ENCODE peak calls at places on chromosomes 7 and 10, in four cellular contexts. W is GM12878, C is A549, E is K562. P is an unnamed sample.

GRCh38 chr7:116210345-116211005 is at the start of gene TES:
- DNase-seq in C (peak; percentile 83), E (peak; percentile 95), W (no peak), P (peak; percentile 29)

GRCh38 chr10:19941206-19941880 is 125.1 kb downstream of the PLXDC2 start:
- DNase-seq in E (no peak), C (no peak), W (no peak), P (no peak)

GRCh38 chr7:87016606-87017005 is 42.8 kb downstream of the ELAPOR2 start:
- DNase-seq in C (no peak), W (no peak), E (no peak), P (peak; percentile 5)

GRCh38 chr7:22801907-22802306 is 20.7 kb downstream of the TOMM7 start:
- DNase-seq in E (no peak), C (no peak), W (no peak), P (peak; percentile 32)

GRCh38 chr7:50208335-50208982 is 96.1 kb upstream of the IKZF1 start:
- DNase-seq in W (no peak), E (no peak), C (no peak), P (no peak)

GRCh38 chr10:11407939-11408338 is 203.5 kb downstream of the USP6NL start:
- DNase-seq in W (no peak), C (no peak), E (no peak), P (no peak)

GRCh38 chr7:73983437-73984164 is 44.4 kb upstream of the ELN start:
- DNase-seq in C (no peak), E (no peak), W (no peak), P (no peak)

GRCh38 chr7:99129001-99129400 is 14.9 kb downstream of the SMURF1 start:
- DNase-seq in W (no peak), E (no peak), C (no peak), P (no peak)

GRCh38 chr10:375885-376505 is 240.7 kb downstream of the ZMYND11 start:
- DNase-seq in E (no peak), C (no peak), W (no peak), P (no peak)

GRCh38 chr10:103605359-103606156 is 112.1 kb downstream of the NEURL1 start:
- DNase-seq in C (peak; percentile 55), E (peak; percentile 65), W (no peak), P (peak; percentile 33)

GRCh38 chr7:104005197-104005596 is 15.7 kb upstream of the RELN start:
- DNase-seq in E (no peak), W (no peak), C (no peak), P (no peak)

GRCh38 chr10:123858039-123858740 is 33.4 kb downstream of the CPXM2 start:
- DNase-seq in C (no peak), E (no peak), W (no peak), P (no peak)

GRCh38 chr7:123635551-123636359 is 19.9 kb upstream of the LMOD2 start:
- DNase-seq in C (peak; percentile 39), W (no peak), E (peak; percentile 40), P (peak; percentile 5)

GRCh38 chr7:142432386-142432785 is 174.5 kb upstream of the PRSS58 start:
- DNase-seq in W (no peak), C (no peak), E (no peak), P (no peak)

GRCh38 chr10:29415876-29416275 is 127.0 kb downstream of the LYZL1 start:
- DNase-seq in W (no peak), C (no peak), E (no peak), P (no peak)

GRCh38 chr10:24912214-24912613 is 40.2 kb downstream of the PRTFDC1 start:
- DNase-seq in E (no peak), C (no peak), W (no peak), P (no peak)

GRCh38 chr10:101238732-101239105 is 9.5 kb upstream of the LBX1 start:
- DNase-seq in E (peak; percentile 41), C (no peak), W (no peak), P (no peak)

GRCh38 chr10:1376384-1376945 is 320.3 kb downstream of the WDR37 start:
- DNase-seq in W (no peak), C (no peak), E (no peak), P (no peak)

GRCh38 chr10:35928760-35929159 is 286.7 kb upstream of the FZD8 start:
- DNase-seq in E (no peak), C (no peak), W (no peak), P (no peak)

DNA sequence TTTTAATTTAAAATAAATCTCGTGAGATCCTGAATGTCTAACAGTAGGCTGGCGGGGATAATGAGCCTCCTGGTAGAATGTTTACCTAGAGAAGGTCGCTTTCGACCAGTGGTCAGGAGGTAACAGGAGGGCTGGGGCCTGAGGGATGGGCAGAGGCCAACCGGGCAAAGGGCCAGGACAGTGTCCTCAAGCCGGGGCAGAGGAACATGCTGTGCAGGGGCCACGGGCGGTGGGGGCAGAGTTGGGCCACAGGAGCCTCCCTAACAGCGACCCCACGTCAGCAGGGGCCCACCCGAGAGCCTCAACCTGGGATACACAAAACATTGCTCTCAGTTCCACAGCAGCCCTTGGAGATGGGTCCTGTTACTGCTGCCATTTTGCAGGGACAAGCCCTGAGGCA is 14.5 kb downstream of the CFAP46 start:
- DNase-seq in E (no peak), C (no peak), W (no peak), P (no peak)
- TF ChIP-seq ESRRA in E (no peak), C (no peak), W (no peak), P (no peak)

GRCh38 chr10:125006921-125007391 is 65.0 kb downstream of the ZRANB1 start:
- DNase-seq in C (no peak), W (no peak), E (no peak), P (no peak)
- TF ChIP-seq RFX5 in C (no peak), W (no peak), E (no peak), P (no peak)

GRCh38 chr10:14240253-14241189 is 90.2 kb downstream of the FRMD4A start:
- DNase-seq in W (no peak), E (no peak), C (peak; percentile 11), P (no peak)

GRCh38 chr10:14244801-14245211 is 85.9 kb downstream of the FRMD4A start:
- DNase-seq in W (no peak), C (peak; percentile 28), E (no peak), P (no peak)

GRCh38 chr10:14244147-14244546 is 86.6 kb downstream of the FRMD4A start:
- DNase-seq in W (no peak), C (peak; percentile 12), E (no peak), P (no peak)

GRCh38 chr10:14236341-14236740 is 94.4 kb downstream of the FRMD4A start:
- DNase-seq in C (no peak), E (no peak), W (no peak), P (no peak)

DNA sequence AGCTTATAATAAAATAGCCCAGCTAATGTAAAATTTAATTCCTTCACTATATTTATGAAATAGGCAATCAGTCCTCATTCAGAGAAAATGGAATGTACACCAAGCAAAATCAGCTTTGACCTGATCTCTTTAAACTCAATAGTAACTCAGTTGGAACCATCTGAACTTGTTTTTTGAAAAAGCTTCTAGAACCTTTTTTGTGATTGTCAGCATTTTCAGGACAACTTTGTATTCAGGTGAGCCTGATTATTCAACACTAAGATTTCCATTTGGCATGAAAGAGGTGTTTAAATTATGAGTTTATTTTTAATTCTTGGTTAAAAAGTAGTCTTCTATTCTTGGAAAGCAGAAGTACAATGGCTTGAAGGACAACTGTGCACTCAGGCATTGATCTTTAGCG is 89.5 kb downstream of the FRMD4A start:
- DNase-seq in W (no peak), E (no peak), C (no peak), P (no peak)
- TF ChIP-seq MAX in W (no peak), E (no peak), C (no peak), P (no peak)

GRCh38 chr7:149291036-149291835 is 29.2 kb downstream of the ZNF783 start:
- DNase-seq in C (no peak), E (no peak), W (no peak), P (no peak)
- TF ChIP-seq ESRRA in C (no peak), E (no peak), W (no peak), P (no peak)

GRCh38 chr7:15464762-15465144 is 97.1 kb downstream of the AGMO start:
- DNase-seq in W (no peak), E (no peak), C (no peak), P (no peak)
- TF ChIP-seq RFX5 in W (no peak), E (no peak), C (no peak), P (no peak)

DNA sequence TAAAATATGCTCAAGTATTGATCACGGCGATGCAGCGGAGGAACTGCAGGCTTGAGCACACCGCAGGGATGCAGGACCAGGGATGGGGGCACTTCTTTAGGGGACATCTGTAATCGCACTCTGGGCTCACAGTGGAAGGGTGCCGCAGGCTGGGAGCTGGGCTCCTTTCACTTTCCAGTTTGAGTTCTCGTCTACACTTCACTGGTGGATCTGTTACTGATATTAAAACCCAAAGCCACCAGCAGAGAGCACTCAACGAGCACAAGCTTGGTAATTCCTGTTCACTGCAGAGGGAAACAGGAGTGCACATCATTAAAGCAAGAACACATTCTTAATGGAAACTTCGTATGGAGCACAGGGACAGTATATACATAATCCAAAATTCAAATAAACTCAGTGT is 91.3 kb downstream of the PARD3 start:
- DNase-seq in C (peak; percentile 54), E (no peak), W (no peak), P (peak; percentile 42)
- TF ChIP-seq MAX in C (no peak), E (no peak), W (no peak), P (no peak)

DNA sequence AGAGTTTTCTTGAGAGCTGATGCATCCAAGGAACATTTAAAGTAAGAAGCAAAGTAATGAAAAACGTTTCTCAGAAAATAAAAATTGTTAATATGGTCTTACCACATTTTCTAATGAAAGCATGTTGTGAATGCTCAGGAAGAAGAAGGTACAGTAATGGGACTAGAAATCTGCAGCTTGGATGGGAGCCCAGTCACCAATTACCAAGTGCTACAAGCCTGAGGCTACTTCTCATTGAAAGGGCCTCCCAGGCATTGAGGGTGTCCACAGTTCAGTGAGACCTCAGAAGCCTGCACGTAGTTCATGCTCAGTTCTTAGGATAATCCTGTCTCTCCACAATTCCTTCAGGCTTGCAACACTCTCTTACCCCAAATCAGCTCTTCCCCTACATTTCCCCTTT is 17.6 kb downstream of the PTN start:
- DNase-seq in W (no peak), E (no peak), C (no peak), P (no peak)
- TF ChIP-seq ESRRA in W (no peak), E (no peak), C (no peak), P (no peak)

GRCh38 chr7:45240187-45240776 is 82.7 kb downstream of the RAMP3 start:
- DNase-seq in E (peak; percentile 50), C (no peak), W (no peak), P (no peak)

GRCh38 chr7:45238806-45239205 is 81.2 kb downstream of the RAMP3 start:
- DNase-seq in W (no peak), E (no peak), C (no peak), P (no peak)

GRCh38 chr7:45240926-45241325 is 83.3 kb downstream of the RAMP3 start:
- DNase-seq in E (no peak), C (no peak), W (no peak), P (no peak)

GRCh38 chr7:45237788-45238461 is 80.3 kb downstream of the RAMP3 start:
- DNase-seq in W (no peak), C (no peak), E (peak; percentile 70), P (no peak)

GRCh38 chr7:45239486-45239885 is 81.9 kb downstream of the RAMP3 start:
- DNase-seq in C (no peak), E (no peak), W (no peak), P (no peak)
- TF ChIP-seq RFX5 in C (no peak), E (no peak), W (no peak), P (no peak)

DNA sequence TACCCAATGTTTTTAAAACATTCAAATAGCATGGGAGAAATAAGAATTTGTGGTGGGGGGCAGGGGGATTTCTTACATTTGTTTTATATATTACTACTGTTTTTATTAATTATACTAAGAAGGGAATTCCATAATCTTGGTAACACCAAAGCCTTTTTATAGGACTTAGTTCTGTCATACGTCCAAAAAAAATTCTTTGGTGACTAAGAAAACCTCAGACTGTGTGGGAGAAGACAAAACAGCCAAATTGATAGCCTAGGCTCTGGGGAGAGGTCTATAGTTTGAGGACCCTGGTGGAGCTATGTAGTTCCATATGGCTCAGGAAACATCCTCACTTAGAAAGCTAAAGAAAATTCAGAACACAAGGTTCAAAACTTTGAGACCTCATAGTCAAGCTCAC is 23.4 kb downstream of the ACSM6 start:
- DNase-seq in C (no peak), W (no peak), E (no peak), P (no peak)
- TF ChIP-seq MAX in C (no peak), W (no peak), E (no peak), P (no peak)